ENCODE peak calls at places on chromosome 10, in six cellular contexts. N, B, U, E, V and W are unnamed samples.

GRCh38 chr10:110783509-110784103 is 88.1 kb upstream of the PDCD4 start:
- DNase-seq in N (no peak), B (no peak), U (peak), E (no peak), V (peak), W (no peak)

GRCh38 chr10:63217120-63217605 is 84.0 kb downstream of the NRBF2 start:
- DNase-seq in N (peak), B (no peak), U (peak), E (no peak), V (no peak), W (peak)

GRCh38 chr10:58886390-58886789 is 290.1 kb upstream of the PHYHIPL start:
- DNase-seq in N (no peak), B (no peak), U (no peak), E (no peak), V (no peak), W (no peak)

GRCh38 chr10:91551856-91552255 is 81.0 kb downstream of the PPP1R3C start:
- DNase-seq in N (peak), B (no peak), U (peak), E (peak), V (no peak), W (peak)

GRCh38 chr10:114698271-114699185 is 40.5 kb upstream of the ABLIM1 start:
- DNase-seq in N (no peak), B (no peak), U (no peak), E (no peak), V (no peak), W (no peak)

GRCh38 chr10:130485958-130486680 is 349.9 kb downstream of the GLRX3 start:
- DNase-seq in N (no peak), B (peak), U (no peak), E (no peak), V (no peak), W (no peak)

GRCh38 chr10:69572159-69573055 is 815 bp downstream of the NEUROG3 start:
- DNase-seq in N (no peak), B (no peak), U (no peak), E (no peak), V (no peak), W (no peak)

GRCh38 chr10:34407227-34407626 is 407.9 kb downstream of the PARD3 start:
- DNase-seq in N (no peak), B (no peak), U (peak), E (no peak), V (no peak), W (no peak)

GRCh38 chr10:69802424-69803161 is 887 bp downstream of the COL13A1 start:
- DNase-seq in N (no peak), B (peak), U (no peak), E (no peak), V (no peak), W (no peak)

GRCh38 chr10:6766061-6766460 is 186.0 kb upstream of the PRKCQ start:
- DNase-seq in N (no peak), B (no peak), U (peak), E (no peak), V (no peak), W (no peak)

DNA sequence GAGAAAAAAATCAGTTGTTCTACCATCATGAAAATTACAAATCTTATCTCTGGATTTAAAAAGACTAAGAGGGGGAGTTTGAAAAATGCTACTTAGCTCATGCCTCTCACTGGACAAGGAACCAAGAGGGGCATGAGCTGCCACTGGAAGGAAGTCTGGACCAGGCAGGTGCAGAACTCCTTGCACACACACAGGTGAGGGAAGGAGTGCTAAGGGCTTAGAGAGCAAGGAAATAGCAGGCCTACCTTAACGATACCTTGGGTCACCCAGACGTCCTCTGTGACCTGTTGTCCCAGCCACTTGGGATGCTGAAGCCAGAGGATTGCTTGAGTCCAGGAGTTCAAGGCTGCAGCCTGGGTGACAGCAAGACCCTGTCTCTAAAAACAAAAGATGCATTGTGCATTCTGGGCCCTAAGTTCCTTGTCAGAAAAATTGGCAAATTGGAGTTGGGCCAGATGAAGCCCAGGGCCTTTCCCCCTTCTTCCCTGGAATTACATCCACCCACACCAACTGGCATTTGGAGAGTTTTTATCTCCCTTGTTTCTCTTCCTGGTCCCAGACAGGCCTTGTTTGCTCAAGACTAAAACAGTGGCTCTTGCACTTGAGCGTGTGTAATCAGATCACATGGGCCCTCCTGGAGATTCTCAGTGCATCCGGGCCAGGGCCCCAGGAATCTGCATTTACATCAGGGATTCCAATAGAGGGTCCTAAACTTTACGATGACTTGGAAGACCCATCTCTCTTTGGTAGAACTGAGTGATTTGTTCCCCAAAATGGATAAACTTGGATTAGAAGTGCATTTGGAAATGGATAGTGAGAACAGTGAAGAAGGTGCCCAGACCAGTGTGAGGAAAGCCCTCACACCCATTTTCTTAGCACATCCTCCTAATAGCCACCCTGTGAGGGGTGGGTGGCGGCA is 3.0 kb downstream of the DDIT4 start:
- DNase-seq in N (peak), B (peak), U (peak), E (peak), V (no peak), W (peak)
- TF ChIP-seq POLR2A in N (no peak), B (no peak), U (no peak), E (no peak), V (peak), W (peak)

GRCh38 chr10:7971949-7972348 is 82.5 kb upstream of the GATA3 start:
- DNase-seq in N (no peak), B (no peak), U (no peak), E (no peak), V (no peak), W (no peak)
- TF ChIP-seq POLR2A in N (no peak), B (no peak), U (no peak), E (no peak), V (no peak), W (no peak)

GRCh38 chr10:48713966-48714618 is 29.4 kb downstream of the WDFY4 start:
- DNase-seq in N (no peak), B (no peak), U (peak), E (no peak), V (no peak), W (no peak)

GRCh38 chr10:48705407-48705938 is 20.8 kb downstream of the WDFY4 start:
- DNase-seq in N (no peak), B (no peak), U (no peak), E (no peak), V (no peak), W (no peak)

GRCh38 chr10:48711830-48712229 is 27.2 kb downstream of the WDFY4 start:
- DNase-seq in N (no peak), B (no peak), U (no peak), E (no peak), V (no peak), W (no peak)

GRCh38 chr10:48708144-48708543 is 23.5 kb downstream of the WDFY4 start:
- DNase-seq in N (no peak), B (no peak), U (no peak), E (no peak), V (no peak), W (no peak)

GRCh38 chr10:48710647-48711046 is 26.0 kb downstream of the WDFY4 start:
- DNase-seq in N (no peak), B (no peak), U (no peak), E (no peak), V (no peak), W (no peak)
- TF ChIP-seq POLR2A in N (no peak), B (no peak), U (no peak), E (no peak), V (no peak), W (no peak)

GRCh38 chr10:72331575-72332422 is 22.9 kb downstream of the DNAJB12 start:
- DNase-seq in N (peak), B (peak), U (peak), E (peak), V (peak), W (peak)
- TF ChIP-seq POLR2A in N (no peak), B (no peak), U (peak), E (no peak), V (peak), W (peak)

DNA sequence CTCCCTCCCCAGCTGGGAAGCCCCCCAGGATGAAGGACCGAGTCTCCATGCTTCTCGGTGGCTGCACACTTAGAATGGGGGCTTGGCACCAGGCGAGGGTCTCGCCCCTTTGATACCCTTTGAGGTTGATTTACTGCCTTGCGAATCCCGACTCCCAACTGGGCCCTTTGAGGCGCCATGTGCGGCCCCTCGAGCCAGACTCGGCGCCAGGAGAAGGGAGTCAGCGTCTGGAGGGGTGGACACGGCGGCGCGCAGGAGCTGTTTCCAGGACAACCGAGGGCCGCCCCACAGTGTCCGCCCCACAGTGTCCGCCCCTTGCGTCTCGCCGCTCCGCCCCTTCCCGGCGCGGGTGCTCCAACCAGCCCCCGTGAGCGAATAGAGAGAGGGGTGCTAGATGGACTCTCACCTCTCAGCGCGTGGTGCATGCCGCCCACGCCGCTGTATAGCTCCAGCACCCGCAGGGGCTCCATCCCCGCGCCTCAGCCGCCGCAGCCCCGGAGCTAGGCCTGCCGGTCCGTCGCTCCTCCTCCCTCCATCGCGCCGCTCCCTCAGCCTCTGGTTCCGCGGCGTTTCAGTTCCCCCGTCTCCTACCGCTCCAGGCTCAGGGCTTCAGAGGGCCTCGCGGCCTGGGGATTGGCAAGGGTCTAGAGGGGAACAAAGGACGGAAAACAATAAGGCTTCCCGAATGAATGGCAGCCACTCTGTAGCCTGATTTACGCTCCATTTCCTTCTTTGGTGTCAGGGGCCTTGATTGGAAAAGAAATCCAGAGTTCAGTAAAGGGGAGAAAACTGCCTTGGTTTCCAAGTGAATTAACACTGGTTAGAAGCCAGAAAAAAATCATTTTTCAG is at the start of gene TRDMT1:
- DNase-seq in N (peak), B (peak), U (peak), E (peak), V (peak), W (peak)
- TF ChIP-seq POLR2A in N (peak), B (no peak), U (peak), E (no peak), V (no peak), W (peak)

DNA sequence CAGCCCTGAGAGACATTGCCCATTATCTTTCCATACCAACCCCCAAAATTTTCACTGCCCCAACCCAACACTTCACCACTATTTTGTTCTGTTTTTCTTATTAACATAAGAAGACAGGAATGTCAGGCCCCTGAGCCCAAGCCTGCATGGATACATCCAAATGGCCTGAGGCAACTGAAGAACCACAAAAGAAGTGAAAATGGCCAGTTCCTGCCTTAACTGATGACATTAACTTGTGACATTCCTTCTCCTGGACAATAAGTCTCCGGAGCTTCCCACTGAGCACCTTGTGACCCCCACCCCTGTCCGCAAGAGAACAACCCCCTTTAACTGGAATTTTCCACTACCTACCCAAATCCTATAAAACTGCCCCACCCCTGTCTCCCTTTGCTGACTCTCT is 1076.4 kb upstream of the GHITM start:
- DNase-seq in N (no peak), B (no peak), U (no peak), E (no peak), V (no peak), W (no peak)
- TF ChIP-seq POLR2A in N (no peak), B (no peak), U (no peak), E (no peak), V (no peak), W (no peak)